ENCODE peak calls at places on chromosome X, in four cellular contexts. Q is stomach, B is psoas muscle, S is uterus. T is an unnamed sample.

GRCh38 chrX:21798677-21799219 is 40.7 kb upstream of the MBTPS2 start:
- DNase-seq in Q (peak; percentile 26), B (no peak), S (no peak), T (no peak)

GRCh38 chrX:112011376-112011775 is 71.2 kb downstream of the TRPC5 start:
- DNase-seq in Q (no peak), B (no peak), S (no peak), T (no peak)

GRCh38 chrX:41688835-41689234 is at the start of gene GPR34:
- DNase-seq in Q (no peak), B (no peak), S (no peak), T (no peak)

GRCh38 chrX:154115750-154116149 is 18.2 kb upstream of the MECP2 start:
- DNase-seq in Q (no peak), B (no peak), S (no peak), T (no peak)

GRCh38 chrX:20063153-20063552 is 53.6 kb downstream of the MAP7D2 start:
- DNase-seq in Q (no peak), B (no peak), S (no peak), T (no peak)

GRCh38 chrX:80808854-80809493 is 703 bp downstream of the BRWD3 start:
- DNase-seq in Q (no peak), B (no peak), S (peak; percentile 15), T (peak; percentile 58)

GRCh38 chrX:68838571-68838910 is 9.7 kb downstream of the EFNB1 start:
- DNase-seq in Q (no peak), B (no peak), S (no peak), T (no peak)

GRCh38 chrX:18255059-18255458 is 34.4 kb upstream of the BEND2 start:
- DNase-seq in Q (no peak), B (no peak), S (no peak), T (no peak)

GRCh38 chrX:1400731-1401471 is 9.0 kb upstream of the SLC25A6 start:
- DNase-seq in Q (no peak), B (peak; percentile 4), S (no peak), T (no peak)

GRCh38 chrX:143648705-143649104 is 12.8 kb upstream of the SLITRK4 start:
- DNase-seq in Q (no peak), B (no peak), S (no peak), T (peak; percentile 21)
- TF ChIP-seq CTCF in Q (no peak), B (no peak), S (no peak), T (peak; percentile 11)

GRCh38 chrX:51891821-51892551 is 1.4 kb upstream of the MAGED1 start:
- DNase-seq in Q (no peak), B (peak; percentile 33), S (peak; percentile 51), T (peak; percentile 26)
- H3K4me3 ChIP-seq in Q (no peak overlapping the region), B (no peak overlapping the region), S (no peak overlapping the region), T (no peak overlapping the region)

GRCh38 chrX:77597090-77597489 is 149.9 kb downstream of the FGF16 start:
- DNase-seq in Q (no peak), B (no peak), S (no peak), T (no peak)
- TF ChIP-seq CTCF in Q (no peak), B (peak; percentile 27), S (no peak), T (peak; percentile 24)

DNA sequence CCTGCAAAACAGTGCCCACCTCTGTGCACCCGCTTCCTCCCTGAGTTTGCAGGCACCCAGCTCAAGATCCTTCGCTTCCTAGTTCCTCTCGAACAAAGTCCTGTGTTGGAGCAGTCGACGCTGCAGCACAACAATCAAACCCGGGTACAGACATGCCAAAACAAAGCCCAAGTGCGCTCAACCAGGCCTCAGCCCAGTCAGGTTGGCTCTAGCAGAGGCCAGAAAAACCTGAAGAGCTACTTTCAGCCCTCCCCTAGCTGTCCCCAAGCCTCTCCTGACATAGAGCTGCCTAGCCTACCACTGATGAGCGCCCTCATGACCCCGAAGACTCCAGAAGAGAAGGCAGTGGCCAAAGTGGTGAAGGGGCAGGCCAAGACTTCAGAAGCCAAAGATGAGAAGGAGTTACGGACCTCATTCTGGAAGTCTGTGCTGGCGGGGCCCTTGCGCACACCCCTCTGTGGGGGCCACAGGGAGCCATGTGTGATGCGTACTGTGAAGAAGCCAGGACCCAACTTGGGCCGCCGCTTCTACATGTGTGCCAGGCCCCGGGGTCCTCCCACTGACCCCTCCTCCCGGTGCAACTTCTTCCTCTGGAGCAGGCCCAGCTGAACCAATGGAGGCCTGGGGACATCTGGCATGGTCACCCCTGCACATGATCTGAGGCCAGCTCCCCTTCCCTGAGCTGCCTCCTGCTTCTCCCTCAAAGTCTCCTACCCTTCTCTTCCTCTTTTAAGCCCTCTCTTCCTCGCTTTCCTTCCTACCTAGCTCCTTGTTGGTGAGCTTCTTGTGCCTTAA is 6.9 kb downstream of the APEX2 start:
- DNase-seq in Q (no peak), B (no peak), S (no peak), T (no peak)
- H3K4me3 ChIP-seq in Q (no peak overlapping the region), B (no peak overlapping the region), S (no peak overlapping the region), T (no peak overlapping the region)

GRCh38 chrX:53171356-53171755 is 53.7 kb downstream of the KDM5C start:
- DNase-seq in Q (no peak), B (no peak), S (no peak), T (no peak)
- TF ChIP-seq CTCF in Q (no peak), B (no peak), S (no peak), T (no peak)